ENCODE peak calls at places on chromosomes 7 and 10, in six cellular contexts. Q is NCI-H1417, R is ureter, V is kidney glomerular epithelial cell, H is NCI-H748 treated with DMSO at 0.1 percent for 48 hours, W is skeletal muscle cell. L is an unnamed sample.

GRCh38 chr7:157751351-157751750 is 414.5 kb downstream of the DNAJB6 start:
- DNase-seq in Q (peak), R (no peak), V (no peak), H (peak), W (no peak), L (no peak)

GRCh38 chr10:78657622-78658165 is 411.1 kb upstream of the ZMIZ1 start:
- DNase-seq in Q (peak), R (peak), V (peak), H (peak), W (no peak), L (no peak)

GRCh38 chr7:18225067-18225466 is 197.4 kb upstream of the PRPS1L1 start:
- DNase-seq in Q (no peak), R (no peak), V (no peak), H (no peak), W (no peak), L (no peak)

GRCh38 chr10:104109908-104110662 is 11.9 kb upstream of the SFR1 start:
- DNase-seq in Q (no peak), R (no peak), V (peak), H (no peak), W (peak), L (peak)

GRCh38 chr10:129552119-129552518 is 85.1 kb downstream of the MGMT start:
- DNase-seq in Q (no peak), R (peak), V (no peak), H (no peak), W (no peak), L (no peak)

GRCh38 chr10:101839421-101840063 is 4.1 kb downstream of the KCNIP2 start:
- DNase-seq in Q (peak), R (no peak), V (no peak), H (no peak), W (no peak), L (no peak)

GRCh38 chr10:70658582-70659136 is 13.6 kb upstream of the ADAMTS14 start:
- DNase-seq in Q (no peak), R (no peak), V (no peak), H (no peak), W (no peak), L (no peak)

GRCh38 chr7:140691368-140692045 is 5.0 kb upstream of the NDUFB2 start:
- DNase-seq in Q (no peak), R (no peak), V (no peak), H (no peak), W (no peak), L (no peak)

GRCh38 chr10:80161321-80162084 is 29.0 kb downstream of the PLAC9 start:
- DNase-seq in Q (no peak), R (no peak), V (no peak), H (no peak), W (no peak), L (no peak)

GRCh38 chr7:131606346-131607290 is 50.2 kb upstream of the PODXL start:
- DNase-seq in Q (peak), R (no peak), V (no peak), H (no peak), W (no peak), L (no peak)

GRCh38 chr7:2602736-2603387 is 28.9 kb upstream of the TTYH3 start:
- DNase-seq in Q (no peak), R (no peak), V (no peak), H (no peak), W (no peak), L (no peak)

GRCh38 chr10:5292196-5292735 is 72.5 kb upstream of the UCN3 start:
- DNase-seq in Q (no peak), R (no peak), V (no peak), H (peak), W (no peak), L (no peak)

GRCh38 chr7:39615350-39615975 is 7.9 kb upstream of the RALA start:
- DNase-seq in Q (no peak), R (no peak), V (no peak), H (no peak), W (no peak), L (no peak)